ENCODE peak calls at places on chromosomes 16 and 17, in nine cellular contexts. One of them, this sample, is unnamed.
A peak's percentile ranks its signal among the peaks of the same experiment; 100 is the strongest.

GRCh38 chr16:50611332-50611934 is 63.2 kb downstream of the NKD1 start:
- DNase-seq in CD4-positive, alpha-beta T cell: no peak
- DNase-seq in caudate nucleus: no peak
- DNase-seq in fibroblast of lung: peak; percentile 43
- DNase-seq in body of pancreas: no peak
- DNase-seq in CD8-positive, alpha-beta memory T cell: no peak
- DNase-seq in colonic mucosa: no peak
- DNase-seq in lung: no peak
- DNase-seq in SJSA1: no peak
- DNase-seq in this sample: no peak

GRCh38 chr17:19448341-19449268 is 37.6 kb downstream of the RNF112 start:
- DNase-seq in CD4-positive, alpha-beta T cell: no peak
- DNase-seq in caudate nucleus: peak; percentile 52
- DNase-seq in fibroblast of lung: peak; percentile 98
- DNase-seq in body of pancreas: peak; percentile 54
- DNase-seq in CD8-positive, alpha-beta memory T cell: no peak
- DNase-seq in colonic mucosa: no peak
- DNase-seq in lung: no peak
- DNase-seq in SJSA1: no peak
- DNase-seq in this sample: no peak

GRCh38 chr16:69839798-69840409 is 77.8 kb downstream of the WWP2 start:
- DNase-seq in CD4-positive, alpha-beta T cell: no peak
- DNase-seq in caudate nucleus: peak; percentile 64
- DNase-seq in fibroblast of lung: peak; percentile 19
- DNase-seq in body of pancreas: peak; percentile 87
- DNase-seq in CD8-positive, alpha-beta memory T cell: no peak
- DNase-seq in colonic mucosa: peak; percentile 89
- DNase-seq in lung: no peak
- DNase-seq in SJSA1: no peak
- DNase-seq in this sample: no peak

GRCh38 chr16:88461291-88462269 is 8.5 kb downstream of the ZFPM1 start:
- DNase-seq in CD4-positive, alpha-beta T cell: no peak
- DNase-seq in caudate nucleus: no peak
- DNase-seq in fibroblast of lung: peak; percentile 29
- DNase-seq in body of pancreas: peak; percentile 79
- DNase-seq in CD8-positive, alpha-beta memory T cell: no peak
- DNase-seq in colonic mucosa: no peak
- DNase-seq in lung: no peak
- DNase-seq in SJSA1: no peak
- DNase-seq in this sample: no peak

GRCh38 chr16:79801550-79802090 is 201.1 kb upstream of the MAF start:
- DNase-seq in CD4-positive, alpha-beta T cell: no peak
- DNase-seq in caudate nucleus: no peak
- DNase-seq in fibroblast of lung: peak; percentile 50
- DNase-seq in body of pancreas: no peak
- DNase-seq in CD8-positive, alpha-beta memory T cell: no peak
- DNase-seq in colonic mucosa: no peak
- DNase-seq in lung: no peak
- DNase-seq in SJSA1: no peak
- DNase-seq in this sample: no peak

GRCh38 chr16:88747588-88748301 is 37.3 kb downstream of the PIEZO1 start:
- DNase-seq in CD4-positive, alpha-beta T cell: peak; percentile 38
- DNase-seq in caudate nucleus: no peak
- DNase-seq in fibroblast of lung: no peak
- DNase-seq in body of pancreas: no peak
- DNase-seq in CD8-positive, alpha-beta memory T cell: no peak
- DNase-seq in colonic mucosa: peak; percentile 63
- DNase-seq in lung: no peak
- DNase-seq in SJSA1: peak; percentile 77
- DNase-seq in this sample: no peak

GRCh38 chr16:67917140-67917851 is 14.4 kb downstream of the CTRL start:
- DNase-seq in CD4-positive, alpha-beta T cell: no peak
- DNase-seq in caudate nucleus: no peak
- DNase-seq in fibroblast of lung: peak; percentile 20
- DNase-seq in body of pancreas: no peak
- DNase-seq in CD8-positive, alpha-beta memory T cell: no peak
- DNase-seq in colonic mucosa: no peak
- DNase-seq in lung: no peak
- DNase-seq in SJSA1: no peak
- DNase-seq in this sample: peak; percentile 48

GRCh38 chr17:48162946-48163506 is 55.5 kb downstream of the SNX11 start:
- DNase-seq in CD4-positive, alpha-beta T cell: no peak
- DNase-seq in caudate nucleus: no peak
- DNase-seq in fibroblast of lung: peak; percentile 10
- DNase-seq in body of pancreas: peak; percentile 52
- DNase-seq in CD8-positive, alpha-beta memory T cell: no peak
- DNase-seq in colonic mucosa: peak; percentile 25
- DNase-seq in lung: no peak
- DNase-seq in SJSA1: peak; percentile 78
- DNase-seq in this sample: no peak

GRCh38 chr16:23862556-23862955 is 26.8 kb downstream of the PRKCB start:
- DNase-seq in CD4-positive, alpha-beta T cell: no peak
- DNase-seq in caudate nucleus: no peak
- DNase-seq in fibroblast of lung: no peak
- DNase-seq in body of pancreas: no peak
- DNase-seq in CD8-positive, alpha-beta memory T cell: no peak
- DNase-seq in colonic mucosa: no peak
- DNase-seq in lung: no peak
- DNase-seq in SJSA1: no peak
- DNase-seq in this sample: no peak

GRCh38 chr16:23861874-23862273 is 26.1 kb downstream of the PRKCB start:
- DNase-seq in CD4-positive, alpha-beta T cell: no peak
- DNase-seq in caudate nucleus: no peak
- DNase-seq in fibroblast of lung: no peak
- DNase-seq in body of pancreas: no peak
- DNase-seq in CD8-positive, alpha-beta memory T cell: no peak
- DNase-seq in colonic mucosa: no peak
- DNase-seq in lung: no peak
- DNase-seq in SJSA1: no peak
- DNase-seq in this sample: no peak

GRCh38 chr16:23866628-23867027 is 30.8 kb downstream of the PRKCB start:
- DNase-seq in CD4-positive, alpha-beta T cell: no peak
- DNase-seq in caudate nucleus: no peak
- DNase-seq in fibroblast of lung: no peak
- DNase-seq in body of pancreas: no peak
- DNase-seq in CD8-positive, alpha-beta memory T cell: no peak
- DNase-seq in colonic mucosa: no peak
- DNase-seq in lung: no peak
- DNase-seq in SJSA1: no peak
- DNase-seq in this sample: no peak

GRCh38 chr16:23865853-23866252 is 30.1 kb downstream of the PRKCB start:
- DNase-seq in CD4-positive, alpha-beta T cell: no peak
- DNase-seq in caudate nucleus: no peak
- DNase-seq in fibroblast of lung: no peak
- DNase-seq in body of pancreas: no peak
- DNase-seq in CD8-positive, alpha-beta memory T cell: no peak
- DNase-seq in colonic mucosa: no peak
- DNase-seq in lung: no peak
- DNase-seq in SJSA1: no peak
- DNase-seq in this sample: no peak

GRCh38 chr16:23863511-23864422 is 28.0 kb downstream of the PRKCB start:
- DNase-seq in CD4-positive, alpha-beta T cell: no peak
- DNase-seq in caudate nucleus: no peak
- DNase-seq in fibroblast of lung: no peak
- DNase-seq in body of pancreas: no peak
- DNase-seq in CD8-positive, alpha-beta memory T cell: peak; percentile 59
- DNase-seq in colonic mucosa: peak; percentile 26
- DNase-seq in lung: no peak
- DNase-seq in SJSA1: no peak
- DNase-seq in this sample: no peak
- H3K27ac ChIP-seq in CD4-positive, alpha-beta T cell: peak overlapping the region; percentile 69
- H3K27ac ChIP-seq in caudate nucleus: no peak overlapping the region
- H3K27ac ChIP-seq in fibroblast of lung: no peak overlapping the region
- H3K27ac ChIP-seq in body of pancreas: no peak overlapping the region
- H3K27ac ChIP-seq in CD8-positive, alpha-beta memory T cell: peak overlapping the region; percentile 20
- H3K27ac ChIP-seq in colonic mucosa: peak overlapping the region; percentile 56
- H3K27ac ChIP-seq in lung: no peak overlapping the region
- H3K27ac ChIP-seq in SJSA1: no peak overlapping the region
- H3K27ac ChIP-seq in this sample: no peak overlapping the region

GRCh38 chr16:13312063-13312462 is 410.7 kb downstream of the SHISA9 start:
- DNase-seq in CD4-positive, alpha-beta T cell: no peak
- DNase-seq in caudate nucleus: no peak
- DNase-seq in fibroblast of lung: no peak
- DNase-seq in body of pancreas: no peak
- DNase-seq in CD8-positive, alpha-beta memory T cell: no peak
- DNase-seq in colonic mucosa: no peak
- DNase-seq in lung: no peak
- DNase-seq in SJSA1: no peak
- DNase-seq in this sample: no peak

GRCh38 chr16:13305019-13305755 is 403.8 kb downstream of the SHISA9 start:
- DNase-seq in CD4-positive, alpha-beta T cell: no peak
- DNase-seq in caudate nucleus: no peak
- DNase-seq in fibroblast of lung: peak; percentile 6
- DNase-seq in body of pancreas: no peak
- DNase-seq in CD8-positive, alpha-beta memory T cell: no peak
- DNase-seq in colonic mucosa: no peak
- DNase-seq in lung: no peak
- DNase-seq in SJSA1: no peak
- DNase-seq in this sample: no peak

GRCh38 chr16:13307255-13307654 is 405.9 kb downstream of the SHISA9 start:
- DNase-seq in CD4-positive, alpha-beta T cell: no peak
- DNase-seq in caudate nucleus: no peak
- DNase-seq in fibroblast of lung: peak; percentile 96
- DNase-seq in body of pancreas: no peak
- DNase-seq in CD8-positive, alpha-beta memory T cell: no peak
- DNase-seq in colonic mucosa: no peak
- DNase-seq in lung: no peak
- DNase-seq in SJSA1: peak; percentile 47
- DNase-seq in this sample: no peak

GRCh38 chr16:13307861-13308260 is 406.5 kb downstream of the SHISA9 start:
- DNase-seq in CD4-positive, alpha-beta T cell: no peak
- DNase-seq in caudate nucleus: no peak
- DNase-seq in fibroblast of lung: peak; percentile 59
- DNase-seq in body of pancreas: no peak
- DNase-seq in CD8-positive, alpha-beta memory T cell: no peak
- DNase-seq in colonic mucosa: no peak
- DNase-seq in lung: no peak
- DNase-seq in SJSA1: no peak
- DNase-seq in this sample: no peak

GRCh38 chr16:13306153-13306552 is 404.8 kb downstream of the SHISA9 start:
- DNase-seq in CD4-positive, alpha-beta T cell: no peak
- DNase-seq in caudate nucleus: no peak
- DNase-seq in fibroblast of lung: no peak
- DNase-seq in body of pancreas: no peak
- DNase-seq in CD8-positive, alpha-beta memory T cell: no peak
- DNase-seq in colonic mucosa: no peak
- DNase-seq in lung: no peak
- DNase-seq in SJSA1: no peak
- DNase-seq in this sample: no peak
- H3K27ac ChIP-seq in CD4-positive, alpha-beta T cell: no peak overlapping the region
- H3K27ac ChIP-seq in caudate nucleus: no peak overlapping the region
- H3K27ac ChIP-seq in fibroblast of lung: no peak overlapping the region
- H3K27ac ChIP-seq in body of pancreas: no peak overlapping the region
- H3K27ac ChIP-seq in CD8-positive, alpha-beta memory T cell: no peak overlapping the region
- H3K27ac ChIP-seq in colonic mucosa: no peak overlapping the region
- H3K27ac ChIP-seq in lung: no peak overlapping the region
- H3K27ac ChIP-seq in SJSA1: no peak overlapping the region
- H3K27ac ChIP-seq in this sample: no peak overlapping the region

GRCh38 chr17:75941442-75941819 is 589 bp upstream of the FBF1 start:
- DNase-seq in CD4-positive, alpha-beta T cell: no peak
- DNase-seq in caudate nucleus: no peak
- DNase-seq in fibroblast of lung: no peak
- DNase-seq in body of pancreas: no peak
- DNase-seq in CD8-positive, alpha-beta memory T cell: no peak
- DNase-seq in colonic mucosa: no peak
- DNase-seq in lung: no peak
- DNase-seq in SJSA1: no peak
- DNase-seq in this sample: no peak

GRCh38 chr17:75940727-75941441 is at the start of gene FBF1:
- DNase-seq in CD4-positive, alpha-beta T cell: peak; percentile 85
- DNase-seq in caudate nucleus: peak; percentile 94
- DNase-seq in fibroblast of lung: peak; percentile 93
- DNase-seq in body of pancreas: peak; percentile 95
- DNase-seq in CD8-positive, alpha-beta memory T cell: peak; percentile 85
- DNase-seq in colonic mucosa: peak; percentile 96
- DNase-seq in lung: peak; percentile 95
- DNase-seq in SJSA1: peak; percentile 99
- DNase-seq in this sample: peak; percentile 97

GRCh38 chr17:75950421-75950820 is 9.6 kb upstream of the FBF1 start:
- DNase-seq in CD4-positive, alpha-beta T cell: no peak
- DNase-seq in caudate nucleus: no peak
- DNase-seq in fibroblast of lung: no peak
- DNase-seq in body of pancreas: no peak
- DNase-seq in CD8-positive, alpha-beta memory T cell: no peak
- DNase-seq in colonic mucosa: no peak
- DNase-seq in lung: no peak
- DNase-seq in SJSA1: no peak
- DNase-seq in this sample: no peak

GRCh38 chr17:75942473-75942872 is 1.6 kb upstream of the FBF1 start:
- DNase-seq in CD4-positive, alpha-beta T cell: no peak
- DNase-seq in caudate nucleus: no peak
- DNase-seq in fibroblast of lung: no peak
- DNase-seq in body of pancreas: no peak
- DNase-seq in CD8-positive, alpha-beta memory T cell: no peak
- DNase-seq in colonic mucosa: no peak
- DNase-seq in lung: no peak
- DNase-seq in SJSA1: no peak
- DNase-seq in this sample: no peak

DNA sequence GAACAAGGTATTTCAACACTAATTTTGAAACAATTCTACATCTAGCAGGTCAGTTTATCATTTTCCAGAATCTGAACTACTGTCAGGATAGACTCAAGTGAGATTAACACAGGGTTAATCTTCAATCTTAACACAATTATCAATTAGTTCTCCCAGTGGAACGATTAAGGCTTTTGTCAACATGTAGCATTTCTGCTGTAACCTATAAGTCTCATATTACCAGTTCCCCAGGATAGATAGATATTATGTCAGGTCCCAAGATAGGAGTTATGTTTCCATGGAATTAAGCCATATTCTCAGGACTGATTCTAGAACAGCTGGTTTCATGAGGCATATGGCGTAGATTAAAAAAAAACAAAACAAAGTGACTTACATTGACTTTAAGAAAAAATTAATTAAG is 4.4 kb upstream of the FBF1 start:
- DNase-seq in CD4-positive, alpha-beta T cell: no peak
- DNase-seq in caudate nucleus: no peak
- DNase-seq in fibroblast of lung: no peak
- DNase-seq in body of pancreas: no peak
- DNase-seq in CD8-positive, alpha-beta memory T cell: no peak
- DNase-seq in colonic mucosa: no peak
- DNase-seq in lung: no peak
- DNase-seq in SJSA1: no peak
- DNase-seq in this sample: no peak
- H3K27ac ChIP-seq in CD4-positive, alpha-beta T cell: no peak overlapping the region
- H3K27ac ChIP-seq in caudate nucleus: no peak overlapping the region
- H3K27ac ChIP-seq in fibroblast of lung: no peak overlapping the region
- H3K27ac ChIP-seq in body of pancreas: no peak overlapping the region
- H3K27ac ChIP-seq in CD8-positive, alpha-beta memory T cell: no peak overlapping the region
- H3K27ac ChIP-seq in colonic mucosa: no peak overlapping the region
- H3K27ac ChIP-seq in lung: no peak overlapping the region
- H3K27ac ChIP-seq in SJSA1: no peak overlapping the region
- H3K27ac ChIP-seq in this sample: no peak overlapping the region

GRCh38 chr16:4316103-4316731 is 350 bp downstream of the GLIS2 start:
- DNase-seq in CD4-positive, alpha-beta T cell: no peak
- DNase-seq in caudate nucleus: no peak
- DNase-seq in fibroblast of lung: no peak
- DNase-seq in body of pancreas: no peak
- DNase-seq in CD8-positive, alpha-beta memory T cell: no peak
- DNase-seq in colonic mucosa: no peak
- DNase-seq in lung: no peak
- DNase-seq in SJSA1: no peak
- DNase-seq in this sample: no peak

GRCh38 chr16:4315185-4316102 is at the start of gene GLIS2:
- DNase-seq in CD4-positive, alpha-beta T cell: peak; percentile 16
- DNase-seq in caudate nucleus: no peak
- DNase-seq in fibroblast of lung: peak; percentile 86
- DNase-seq in body of pancreas: peak; percentile 80
- DNase-seq in CD8-positive, alpha-beta memory T cell: no peak
- DNase-seq in colonic mucosa: peak; percentile 41
- DNase-seq in lung: peak; percentile 75
- DNase-seq in SJSA1: peak; percentile 70
- DNase-seq in this sample: peak; percentile 60

GRCh38 chr16:4317471-4318170 is 1.8 kb downstream of the GLIS2 start:
- DNase-seq in CD4-positive, alpha-beta T cell: no peak
- DNase-seq in caudate nucleus: no peak
- DNase-seq in fibroblast of lung: peak; percentile 66
- DNase-seq in body of pancreas: peak; percentile 45
- DNase-seq in CD8-positive, alpha-beta memory T cell: no peak
- DNase-seq in colonic mucosa: peak; percentile 22
- DNase-seq in lung: no peak
- DNase-seq in SJSA1: no peak
- DNase-seq in this sample: no peak

GRCh38 chr16:4318171-4318910 is 2.5 kb downstream of the GLIS2 start:
- DNase-seq in CD4-positive, alpha-beta T cell: no peak
- DNase-seq in caudate nucleus: no peak
- DNase-seq in fibroblast of lung: peak; percentile 60
- DNase-seq in body of pancreas: no peak
- DNase-seq in CD8-positive, alpha-beta memory T cell: no peak
- DNase-seq in colonic mucosa: no peak
- DNase-seq in lung: no peak
- DNase-seq in SJSA1: no peak
- DNase-seq in this sample: no peak

DNA sequence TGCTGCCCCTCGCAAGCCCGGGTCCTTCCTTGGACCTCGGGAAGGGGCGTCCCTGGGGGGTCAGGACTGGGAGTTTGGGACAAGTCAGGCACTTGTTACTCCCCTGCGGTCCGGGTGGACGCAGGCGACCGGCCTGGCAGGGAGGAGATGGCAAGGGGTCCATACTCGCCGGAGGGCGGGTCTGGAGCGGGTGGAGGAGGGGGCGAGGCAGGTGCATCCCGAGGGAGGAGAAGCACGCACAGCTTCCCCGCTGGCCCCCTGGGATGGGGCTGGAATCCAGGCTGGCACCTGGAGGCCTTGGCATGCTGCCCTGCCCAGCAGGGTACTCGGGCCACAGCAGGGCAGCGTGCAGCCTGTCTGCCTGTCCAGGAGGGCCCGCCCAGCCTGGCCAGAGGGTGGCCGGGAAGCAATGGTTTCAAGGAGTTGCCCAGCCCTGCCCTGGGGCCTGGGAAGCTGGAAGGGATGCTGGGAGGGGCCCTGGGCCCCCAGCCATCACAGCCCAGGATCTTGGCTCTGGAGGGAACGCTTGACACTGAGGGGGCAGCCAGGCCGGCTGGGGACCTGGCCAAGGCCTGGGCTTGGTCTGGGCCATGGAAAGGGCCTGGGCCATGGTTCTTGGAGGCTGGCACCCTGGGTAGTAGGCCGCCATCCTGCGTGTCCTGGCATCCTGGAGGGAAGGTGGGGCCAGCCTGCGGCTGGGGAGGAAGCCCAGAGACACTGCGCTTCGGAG is 1.0 kb downstream of the GLIS2 start:
- DNase-seq in CD4-positive, alpha-beta T cell: no peak
- DNase-seq in caudate nucleus: peak; percentile 30
- DNase-seq in fibroblast of lung: no peak
- DNase-seq in body of pancreas: peak; percentile 90
- DNase-seq in CD8-positive, alpha-beta memory T cell: no peak
- DNase-seq in colonic mucosa: peak; percentile 34
- DNase-seq in lung: peak; percentile 75
- DNase-seq in SJSA1: peak; percentile 42
- DNase-seq in this sample: no peak
- H3K27ac ChIP-seq in CD4-positive, alpha-beta T cell: no peak overlapping the region
- H3K27ac ChIP-seq in caudate nucleus: peak overlapping the region; percentile 62
- H3K27ac ChIP-seq in fibroblast of lung: peak overlapping the region; percentile 77
- H3K27ac ChIP-seq in body of pancreas: peak overlapping the region; percentile 74
- H3K27ac ChIP-seq in CD8-positive, alpha-beta memory T cell: no peak overlapping the region
- H3K27ac ChIP-seq in colonic mucosa: peak overlapping the region; percentile 68
- H3K27ac ChIP-seq in lung: peak overlapping the region; percentile 79
- H3K27ac ChIP-seq in SJSA1: no peak overlapping the region
- H3K27ac ChIP-seq in this sample: peak overlapping the region; percentile 45